ENCODE peak calls at places on chromosomes 6 and 20, in five cellular contexts. Q, I, K, T and X are unnamed samples.

GRCh38 chr6:152173957-152174356 is 366.5 kb downstream of the ESR1 start:
- DNase-seq in Q (no peak), I (no peak), K (no peak), T (no peak), X (no peak)

GRCh38 chr6:56719310-56719709 is 76.6 kb upstream of the DST start:
- DNase-seq in Q (no peak), I (no peak), K (no peak), T (no peak), X (peak)

GRCh38 chr6:4178737-4179333 is 43.5 kb upstream of the ECI2 start:
- DNase-seq in Q (no peak), I (no peak), K (no peak), T (no peak), X (no peak)

GRCh38 chr6:2168480-2168879 is 76.9 kb downstream of the GMDS start:
- DNase-seq in Q (peak), I (no peak), K (no peak), T (no peak), X (peak)

GRCh38 chr6:151026021-151026663 is 160.6 kb downstream of the MTHFD1L start:
- DNase-seq in Q (no peak), I (no peak), K (no peak), T (no peak), X (peak)

GRCh38 chr6:96923871-96924493 is 546 bp upstream of the KLHL32 start:
- DNase-seq in Q (no peak), I (no peak), K (no peak), T (peak), X (no peak)

GRCh38 chr20:63941282-63942060 is 14.7 kb downstream of the UCKL1 start:
- DNase-seq in Q (no peak), I (peak), K (no peak), T (peak), X (no peak)

GRCh38 chr6:159467473-159468041 is 225.5 kb downstream of the SOD2 start:
- DNase-seq in Q (no peak), I (no peak), K (no peak), T (no peak), X (peak)

GRCh38 chr20:63129991-63130653 is 85.8 kb downstream of the YTHDF1 start:
- DNase-seq in Q (no peak), I (peak), K (no peak), T (peak), X (no peak)

GRCh38 chr6:39865011-39865888 is 69.0 kb downstream of the MOCS1 start:
- DNase-seq in Q (peak), I (peak), K (peak), T (peak), X (peak)

GRCh38 chr6:31521835-31522234 is 6.9 kb upstream of the MCCD1 start:
- DNase-seq in Q (no peak), I (no peak), K (no peak), T (no peak), X (no peak)

GRCh38 chr6:154086510-154086909 is 47.5 kb downstream of the OPRM1 start:
- DNase-seq in Q (no peak), I (no peak), K (no peak), T (no peak), X (no peak)

GRCh38 chr20:38926934-38927616 is 858 bp downstream of the FAM83D start:
- DNase-seq in Q (peak), I (no peak), K (no peak), T (no peak), X (peak)
- H2AFZ ChIP-seq in Q (peak), I (no peak), K (peak), T (peak), X (peak)

DNA sequence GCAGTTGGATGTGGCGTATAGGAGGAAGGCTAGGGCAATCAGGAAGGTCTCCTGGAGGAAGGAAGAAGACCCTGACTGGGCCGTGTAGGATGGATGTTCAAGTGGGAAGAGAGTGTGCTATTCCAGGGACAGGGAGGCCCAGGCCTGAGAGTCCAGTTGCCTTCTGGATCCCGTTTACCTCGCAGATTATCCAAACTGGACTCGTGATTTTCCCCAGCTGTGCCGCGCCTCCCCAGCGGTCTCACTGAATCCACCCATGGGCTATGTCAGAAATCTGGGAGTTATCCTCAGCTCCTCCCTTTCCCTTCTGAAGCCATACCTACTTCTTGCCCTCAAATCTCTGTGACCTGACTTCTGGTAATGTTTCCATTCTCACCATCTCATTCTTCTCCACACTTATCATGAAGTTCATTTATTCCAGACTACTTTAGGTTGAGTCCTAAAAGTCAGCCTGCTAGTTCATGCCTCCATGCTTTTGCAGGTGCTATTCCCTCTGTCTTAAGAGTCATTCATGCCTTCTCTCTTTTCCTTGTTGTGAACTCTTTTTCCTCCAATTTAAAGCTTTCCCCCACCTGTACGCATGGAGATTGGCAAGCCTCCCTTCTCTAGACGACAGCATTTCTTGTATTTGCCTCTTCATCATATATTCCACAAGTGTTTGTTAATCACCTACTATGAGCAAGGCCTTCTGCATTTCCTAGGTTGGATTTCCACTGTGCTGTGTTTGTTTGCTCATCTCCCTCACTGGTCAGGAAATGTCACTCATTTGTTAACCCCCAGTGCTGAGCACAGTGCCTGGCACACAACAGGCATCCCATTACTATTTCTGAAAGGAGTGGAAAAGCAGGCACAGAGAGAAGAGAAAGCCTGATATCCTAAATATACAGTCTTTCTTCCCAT is 2.7 kb downstream of the SDCBP2 start:
- DNase-seq in Q (peak), I (peak), K (peak), T (no peak), X (peak)
- H2AFZ ChIP-seq in Q (peak), I (no peak), K (no peak), T (no peak), X (no peak)

GRCh38 chr20:36862857-36863668 is 12.9 kb upstream of the TLDC2 start:
- DNase-seq in Q (no peak), I (no peak), K (peak), T (peak), X (no peak)
- H2AFZ ChIP-seq in Q (peak), I (no peak), K (no peak), T (no peak), X (no peak)

GRCh38 chr6:139779988-139780774 is 405.7 kb upstream of the CITED2 start:
- DNase-seq in Q (peak), I (no peak), K (no peak), T (no peak), X (peak)
- H2AFZ ChIP-seq in Q (no peak), I (no peak), K (no peak), T (no peak), X (no peak)

GRCh38 chr6:113655761-113656160 is 201.4 kb upstream of the MARCKS start:
- DNase-seq in Q (no peak), I (no peak), K (no peak), T (no peak), X (no peak)
- H2AFZ ChIP-seq in Q (no peak), I (no peak), K (no peak), T (no peak), X (no peak)

DNA sequence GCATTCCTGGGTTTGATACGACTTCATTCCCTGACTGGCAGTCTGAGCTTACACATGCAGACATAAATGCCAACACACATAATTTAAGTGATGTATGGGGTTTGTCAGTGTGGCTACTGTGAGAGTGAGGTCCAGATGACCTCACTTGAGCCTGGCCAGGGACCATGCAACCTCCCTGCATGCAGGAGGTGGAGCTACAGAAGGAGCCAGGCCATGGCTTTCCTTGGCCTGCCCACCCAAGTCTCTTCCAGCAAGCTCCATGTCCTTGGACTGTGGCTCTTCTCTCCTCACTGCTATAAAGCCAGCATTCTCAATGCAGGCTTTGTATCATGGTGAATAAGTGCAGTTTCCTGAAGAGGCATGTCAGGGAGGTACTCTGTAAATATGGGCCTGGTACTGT is 69.4 kb downstream of the MTFR2 start:
- DNase-seq in Q (no peak), I (no peak), K (no peak), T (no peak), X (no peak)
- H2AFZ ChIP-seq in Q (no peak), I (no peak), K (no peak), T (no peak), X (no peak)

GRCh38 chr6:21559238-21559637 is 34.3 kb upstream of the SOX4 start:
- DNase-seq in Q (no peak), I (no peak), K (no peak), T (no peak), X (no peak)

GRCh38 chr6:21555197-21555596 is 38.4 kb upstream of the SOX4 start:
- DNase-seq in Q (no peak), I (no peak), K (no peak), T (no peak), X (no peak)

GRCh38 chr6:21556506-21556905 is 37.0 kb upstream of the SOX4 start:
- DNase-seq in Q (no peak), I (no peak), K (no peak), T (no peak), X (no peak)

GRCh38 chr6:21554286-21554685 is 39.3 kb upstream of the SOX4 start:
- DNase-seq in Q (no peak), I (no peak), K (no peak), T (no peak), X (no peak)

GRCh38 chr6:21556968-21557721 is 36.4 kb upstream of the SOX4 start:
- DNase-seq in Q (no peak), I (no peak), K (no peak), T (no peak), X (no peak)
- H2AFZ ChIP-seq in Q (no peak), I (no peak), K (no peak), T (peak), X (no peak)

GRCh38 chr6:156634048-156634447 is 143.1 kb upstream of the ARID1B start:
- DNase-seq in Q (no peak), I (no peak), K (no peak), T (no peak), X (no peak)
- H2AFZ ChIP-seq in Q (no peak), I (no peak), K (no peak), T (no peak), X (peak)